ENCODE peak calls at places on chromosomes 3 and 15, in ten cellular contexts. C is GM23338, Z is WTC11, P is fibroblast of lung, I is epithelial cell of proximal tubule, T is psoas muscle, O is sigmoid colon, B is BJ, R is IMR-90, E is GM10248. U is an unnamed sample.

GRCh38 chr3:149494022-149494758 is 19.7 kb downstream of the TM4SF4 start:
- DNase-seq in O (peak; percentile 80), I (no peak), Z (peak; percentile 82), R (peak; percentile 76), C (peak; percentile 90), E (peak; percentile 47), B (no peak), T (peak; percentile 43), P (peak; percentile 82), U (peak; percentile 47)

GRCh38 chr3:110710605-110711004 is 361.0 kb upstream of the NECTIN3 start:
- DNase-seq in Z (no peak), E (no peak), B (no peak), C (no peak), T (no peak), O (no peak), I (no peak), R (no peak), P (no peak), U (no peak)

GRCh38 chr15:58748040-58748786 is 1.3 kb downstream of the ADAM10 start:
- DNase-seq in P (no peak), I (no peak), C (no peak), B (no peak), O (no peak), R (no peak), E (peak; percentile 20), Z (no peak), T (no peak), U (peak; percentile 31)

GRCh38 chr3:183576487-183577107 is 21.1 kb upstream of the KLHL6 start:
- DNase-seq in P (no peak), I (no peak), B (no peak), T (no peak), C (no peak), O (peak; percentile 69), E (no peak), R (no peak), Z (no peak), U (no peak)

GRCh38 chr3:68256635-68257034 is 602.2 kb upstream of the SUCLG2 start:
- DNase-seq in R (no peak), I (no peak), C (peak; percentile 70), B (no peak), O (no peak), T (no peak), P (no peak), Z (peak; percentile 45), E (no peak), U (no peak)

GRCh38 chr3:127036209-127037020 is 53.5 kb downstream of the PLXNA1 start:
- DNase-seq in T (peak; percentile 10), R (no peak), P (no peak), B (no peak), E (no peak), O (peak; percentile 64), C (no peak), Z (no peak), I (no peak), U (no peak)

GRCh38 chr3:179026636-179027035 is 45.0 kb downstream of the ZMAT3 start:
- DNase-seq in B (no peak), C (no peak), O (no peak), Z (no peak), E (no peak), R (peak; percentile 59), T (no peak), I (no peak), P (peak; percentile 32), U (no peak)

GRCh38 chr3:168801792-168802191 is 706.1 kb upstream of the GOLIM4 start:
- DNase-seq in I (no peak), O (no peak), E (no peak), B (peak; percentile 37), R (peak; percentile 80), P (peak; percentile 56), Z (no peak), T (no peak), C (no peak), U (no peak)

GRCh38 chr15:70077436-70077835 is 20.3 kb downstream of the TLE3 start:
- DNase-seq in T (peak; percentile 40), P (no peak), E (no peak), C (no peak), R (no peak), B (no peak), O (peak; percentile 82), Z (no peak), I (no peak), U (no peak)

GRCh38 chr3:38453075-38453913 is at the start of gene ACVR2B:
- DNase-seq in Z (peak; percentile 82), E (peak; percentile 92), C (peak; percentile 93), P (peak; percentile 79), T (peak; percentile 91), O (peak; percentile 95), I (no peak), B (no peak), R (peak; percentile 56), U (peak; percentile 96)

GRCh38 chr15:79721256-79721655 is 175.6 kb downstream of the MTHFS start:
- DNase-seq in O (no peak), R (no peak), T (no peak), I (no peak), P (no peak), B (no peak), E (no peak), Z (no peak), C (no peak), U (no peak)

GRCh38 chr15:53746101-53746500 is 13.4 kb downstream of the WDR72 start:
- DNase-seq in E (no peak), C (no peak), R (no peak), I (no peak), Z (no peak), B (no peak), O (no peak), P (no peak), T (no peak), U (no peak)

GRCh38 chr3:11362600-11362999 is 90.4 kb downstream of the ATG7 start:
- DNase-seq in I (no peak), E (no peak), Z (no peak), P (no peak), R (peak; percentile 73), O (no peak), C (no peak), T (no peak), B (no peak), U (no peak)

GRCh38 chr15:100900895-100901169 is 18.3 kb upstream of the LRRK1 start:
- DNase-seq in I (no peak), R (no peak), C (no peak), T (no peak), O (peak; percentile 62), Z (no peak), P (no peak), E (no peak), B (no peak), U (no peak)

GRCh38 chr3:173287361-173287760 is 110.2 kb upstream of the NLGN1 start:
- DNase-seq in O (no peak), R (no peak), P (no peak), T (no peak), I (no peak), C (no peak), B (no peak), Z (no peak), E (no peak), U (no peak)

DNA sequence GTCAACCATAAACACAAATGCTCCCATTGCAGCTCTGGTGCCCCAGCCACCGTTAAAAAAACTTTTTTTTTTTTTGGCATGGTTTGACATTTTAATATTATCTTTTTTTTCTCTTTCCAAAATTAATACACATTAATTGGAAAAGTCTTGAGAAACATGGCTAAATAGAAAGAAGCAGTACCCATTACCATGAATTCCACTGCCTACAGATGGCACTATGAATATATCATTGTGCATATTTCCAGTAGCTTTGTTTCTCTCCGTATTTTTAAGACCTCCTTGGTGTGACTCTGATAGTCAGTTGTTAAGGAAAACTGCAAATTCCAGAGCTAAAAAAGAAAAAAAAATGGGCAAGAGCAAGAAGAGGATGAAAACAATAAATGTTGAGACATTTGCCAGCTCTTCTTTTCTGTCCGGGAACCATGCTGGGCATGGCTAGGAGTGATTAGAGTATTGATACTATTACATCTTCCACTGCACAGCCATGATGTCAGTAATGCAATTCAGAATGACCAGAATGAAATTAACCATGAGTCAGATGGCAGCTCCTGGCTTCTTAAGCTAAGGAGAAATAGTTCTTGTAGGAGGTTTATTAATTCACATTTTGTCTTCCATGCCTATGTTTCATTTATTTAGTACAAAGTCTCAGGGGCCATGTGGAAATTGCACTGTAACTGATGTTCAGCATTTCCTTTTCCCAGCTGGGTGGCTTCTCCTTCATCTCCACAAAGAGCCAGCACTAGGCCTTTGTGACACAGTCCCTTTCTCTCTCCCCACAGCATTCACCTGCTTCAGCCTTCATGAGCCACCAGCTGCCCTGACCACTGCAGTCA is 31.9 kb downstream of the SLC7A14 start:
- DNase-seq in P (peak; percentile 25), E (no peak), Z (no peak), B (no peak), C (no peak), T (no peak), R (peak; percentile 52), I (no peak), O (no peak), U (no peak)
- TF ChIP-seq CTCF in P (no peak), E (no peak), Z (no peak), B (no peak), C (no peak), T (no peak), R (no peak), I (no peak), O (no peak), U (no peak)

GRCh38 chr3:55624238-55624637 is 137.1 kb upstream of the WNT5A start:
- DNase-seq in T (no peak), O (no peak), C (no peak), P (no peak), R (peak; percentile 61), I (no peak), B (no peak), E (no peak), Z (no peak), U (no peak)
- TF ChIP-seq CTCF in T (no peak), O (no peak), C (no peak), P (no peak), R (no peak), I (no peak), B (no peak), E (no peak), Z (no peak), U (no peak)

GRCh38 chr3:181178991-181179390 is 189.5 kb upstream of the DNAJC19 start:
- DNase-seq in T (no peak), B (no peak), Z (no peak), I (no peak), E (no peak), C (no peak), P (no peak), O (no peak), R (no peak), U (no peak)
- TF ChIP-seq CTCF in T (no peak), B (no peak), Z (no peak), I (no peak), E (no peak), C (no peak), P (no peak), O (no peak), R (no peak), U (no peak)

GRCh38 chr3:153783106-153783505 is 338.1 kb upstream of the ARHGEF26 start:
- DNase-seq in Z (no peak), T (no peak), B (no peak), P (peak; percentile 31), R (no peak), I (no peak), C (peak; percentile 23), O (peak; percentile 59), E (no peak), U (no peak)

GRCh38 chr3:153789380-153789779 is 331.8 kb upstream of the ARHGEF26 start:
- DNase-seq in T (no peak), R (no peak), I (no peak), O (no peak), C (no peak), B (no peak), E (no peak), Z (no peak), P (no peak), U (no peak)

GRCh38 chr3:153783804-153784203 is 337.4 kb upstream of the ARHGEF26 start:
- DNase-seq in C (no peak), I (no peak), T (no peak), P (peak; percentile 8), E (no peak), B (no peak), Z (no peak), R (no peak), O (no peak), U (no peak)

GRCh38 chr3:153785901-153786300 is 335.3 kb upstream of the ARHGEF26 start:
- DNase-seq in R (no peak), I (no peak), E (no peak), Z (no peak), B (no peak), P (no peak), T (no peak), C (peak; percentile 48), O (no peak), U (no peak)
- TF ChIP-seq CTCF in R (no peak), I (peak; percentile 52), E (no peak), Z (no peak), B (no peak), P (no peak), T (no peak), C (peak; percentile 65), O (no peak), U (no peak)